ENCODE peak calls at places on chromosome 16, in ten cellular contexts. J is endothelial cell of umbilical vein; G is stimulated activated naive B cell treated with anti-CD40 and anti-IgM and Interleukin-4, amounts not matched to agents 10 μg/mL and 1 μg/mL and 100 μg/mL, for 72 hours; Y is NCI-H1436; U is C1 segment of cervical spinal cord; S is T-helper 2 cell; L is dorsolateral prefrontal cortex; H is neural progenitor cell; C is HFF-Myc; Z is left ventricle myocardium inferior. O is an unnamed sample.

GRCh38 chr16:50498756-50499155 is 49.4 kb upstream of the NKD1 start:
- DNase-seq in J (no peak), G (no peak), Y (no peak), U (no peak), S (no peak), L (no peak), H (no peak), C (no peak), Z (no peak), O (no peak)

GRCh38 chr16:84963046-84963445 is 48.3 kb downstream of the ZDHHC7 start:
- DNase-seq in J (no peak), G (no peak), Y (no peak), U (no peak), S (no peak), L (no peak), H (no peak), C (no peak), Z (no peak), O (no peak)

GRCh38 chr16:57577691-57578224 is 35.3 kb downstream of the ADGRG5 start:
- DNase-seq in J (no peak), G (no peak), Y (no peak), U (no peak), S (no peak), L (no peak), H (peak), C (no peak), Z (no peak), O (no peak)

GRCh38 chr16:66420396-66420795 is 6.7 kb upstream of the BEAN1 start:
- DNase-seq in J (no peak), G (no peak), Y (no peak), U (no peak), S (no peak), L (no peak), H (no peak), C (no peak), Z (no peak), O (no peak)

GRCh38 chr16:79391395-79391794 is 209.1 kb downstream of the MAF start:
- DNase-seq in J (no peak), G (no peak), Y (no peak), U (no peak), S (no peak), L (no peak), H (no peak), C (no peak), Z (no peak), O (no peak)

GRCh38 chr16:8804313-8804712 is 6.7 kb downstream of the PMM2 start:
- DNase-seq in J (no peak), G (no peak), Y (no peak), U (no peak), S (no peak), L (no peak), H (no peak), C (no peak), Z (no peak), O (no peak)

GRCh38 chr16:66477028-66477515 is 50.0 kb downstream of the BEAN1 start:
- DNase-seq in J (no peak), G (no peak), Y (no peak), U (no peak), S (no peak), L (no peak), H (no peak), C (no peak), Z (no peak), O (no peak)

GRCh38 chr16:2785101-2785991 is 2.0 kb downstream of the PRSS33 start:
- DNase-seq in J (no peak), G (no peak), Y (no peak), U (no peak), S (no peak), L (peak), H (no peak), C (no peak), Z (no peak), O (no peak)

GRCh38 chr16:69724981-69725479 is 1.3 kb downstream of the NQO1 start:
- DNase-seq in J (peak), G (no peak), Y (no peak), U (no peak), S (no peak), L (no peak), H (no peak), C (no peak), Z (no peak), O (no peak)

GRCh38 chr16:16881771-16882170 is 502.8 kb downstream of the NPIPA7 start:
- DNase-seq in J (no peak), G (no peak), Y (no peak), U (no peak), S (no peak), L (no peak), H (peak), C (no peak), Z (no peak), O (no peak)

GRCh38 chr16:76052725-76053124 is 224.5 kb upstream of the CNTNAP4 start:
- DNase-seq in J (no peak), G (no peak), Y (no peak), U (no peak), S (no peak), L (no peak), H (no peak), C (no peak), Z (no peak), O (no peak)

GRCh38 chr16:15573274-15573895 is 69.6 kb downstream of the MARF1 start:
- DNase-seq in J (no peak), G (no peak), Y (no peak), U (no peak), S (no peak), L (no peak), H (no peak), C (no peak), Z (no peak), O (no peak)

GRCh38 chr16:12311309-12311708 is 334.8 kb downstream of the SNX29 start:
- DNase-seq in J (peak), G (no peak), Y (no peak), U (no peak), S (no peak), L (no peak), H (peak), C (no peak), Z (no peak), O (no peak)

GRCh38 chr16:84484579-84485254 is 19.7 kb downstream of the MEAK7 start:
- DNase-seq in J (peak), G (no peak), Y (peak), U (peak), S (no peak), L (peak), H (peak), C (no peak), Z (peak), O (peak)

GRCh38 chr16:54985668-54986067 is 55.0 kb downstream of the IRX5 start:
- DNase-seq in J (no peak), G (no peak), Y (no peak), U (no peak), S (no peak), L (no peak), H (no peak), C (no peak), Z (no peak), O (no peak)

GRCh38 chr16:88378836-88379693 is 3.7 kb upstream of the ZNF469 start:
- DNase-seq in J (no peak), G (no peak), Y (no peak), U (no peak), S (no peak), L (peak), H (no peak), C (no peak), Z (peak), O (no peak)

GRCh38 chr16:30482366-30482765 is 9.8 kb downstream of the ITGAL start:
- DNase-seq in J (no peak), G (no peak), Y (no peak), U (no peak), S (no peak), L (no peak), H (no peak), C (no peak), Z (no peak), O (no peak)

GRCh38 chr16:495127-495748 is 32.3 kb upstream of the CAPN15 start:
- DNase-seq in J (peak), G (no peak), Y (peak), U (no peak), S (no peak), L (no peak), H (peak), C (no peak), Z (no peak), O (no peak)

GRCh38 chr16:77960771-77961170 is 61.6 kb upstream of the CLEC3A start:
- DNase-seq in J (no peak), G (no peak), Y (no peak), U (no peak), S (no peak), L (no peak), H (no peak), C (no peak), Z (no peak), O (no peak)

GRCh38 chr16:54620197-54620596 is 310.5 kb upstream of the IRX5 start:
- DNase-seq in J (no peak), G (no peak), Y (no peak), U (no peak), S (no peak), L (no peak), H (no peak), C (no peak), Z (no peak), O (no peak)

GRCh38 chr16:31141489-31142108 is 6.1 kb upstream of the PRSS8 start:
- DNase-seq in J (no peak), G (no peak), Y (no peak), U (no peak), S (no peak), L (peak), H (no peak), C (no peak), Z (no peak), O (no peak)

GRCh38 chr16:83272201-83272600 is 535.6 kb upstream of the HSBP1 start:
- DNase-seq in J (no peak), G (no peak), Y (no peak), U (no peak), S (no peak), L (no peak), H (no peak), C (no peak), Z (no peak), O (no peak)

GRCh38 chr16:89357055-89357454 is 133.3 kb downstream of the ANKRD11 start:
- DNase-seq in J (no peak), G (no peak), Y (no peak), U (peak), S (peak), L (no peak), H (no peak), C (no peak), Z (no peak), O (no peak)

GRCh38 chr16:14356064-14356463 is 274.0 kb downstream of the PARN start:
- DNase-seq in J (no peak), G (no peak), Y (no peak), U (no peak), S (no peak), L (no peak), H (no peak), C (no peak), Z (no peak), O (no peak)

GRCh38 chr16:67399218-67399733 is 6.0 kb upstream of the TPPP3 start:
- DNase-seq in J (peak), G (peak), Y (no peak), U (no peak), S (peak), L (no peak), H (peak), C (no peak), Z (no peak), O (peak)

GRCh38 chr16:15775209-15775608 is 81.6 kb downstream of the MYH11 start:
- DNase-seq in J (peak), G (no peak), Y (no peak), U (no peak), S (no peak), L (no peak), H (no peak), C (no peak), Z (no peak), O (no peak)

GRCh38 chr16:67678354-67679023 is 11.9 kb downstream of the C16orf86 start:
- DNase-seq in J (no peak), G (no peak), Y (no peak), U (no peak), S (no peak), L (no peak), H (no peak), C (no peak), Z (no peak), O (no peak)

GRCh38 chr16:30527635-30528178 is 1.3 kb upstream of the ZNF768 start:
- DNase-seq in J (no peak), G (peak), Y (no peak), U (no peak), S (no peak), L (no peak), H (no peak), C (no peak), Z (no peak), O (no peak)

GRCh38 chr16:66472961-66473610 is 46.0 kb downstream of the BEAN1 start:
- DNase-seq in J (no peak), G (no peak), Y (no peak), U (no peak), S (no peak), L (no peak), H (no peak), C (no peak), Z (no peak), O (no peak)

GRCh38 chr16:50099957-50100648 is 34.3 kb downstream of the HEATR3 start:
- DNase-seq in J (no peak), G (no peak), Y (no peak), U (no peak), S (no peak), L (no peak), H (no peak), C (no peak), Z (no peak), O (no peak)

GRCh38 chr16:1159973-1160772 is 7.3 kb downstream of the CACNA1H start:
- DNase-seq in J (no peak), G (no peak), Y (no peak), U (peak), S (no peak), L (peak), H (no peak), C (no peak), Z (peak), O (peak)

GRCh38 chr16:79912592-79913310 is 312.2 kb upstream of the MAF start:
- DNase-seq in J (no peak), G (no peak), Y (no peak), U (no peak), S (no peak), L (no peak), H (no peak), C (no peak), Z (no peak), O (no peak)

GRCh38 chr16:10608687-10609409 is 28.4 kb upstream of the EMP2 start:
- DNase-seq in J (no peak), G (no peak), Y (no peak), U (no peak), S (no peak), L (peak), H (no peak), C (no peak), Z (peak), O (peak)

GRCh38 chr16:89827383-89828198 is 684 bp upstream of the SPIRE2 start:
- DNase-seq in J (peak), G (no peak), Y (no peak), U (peak), S (no peak), L (no peak), H (peak), C (peak), Z (peak), O (no peak)

GRCh38 chr16:50172195-50172922 is 19.3 kb downstream of the TENT4B start:
- DNase-seq in J (no peak), G (no peak), Y (no peak), U (no peak), S (no peak), L (no peak), H (no peak), C (no peak), Z (no peak), O (no peak)

GRCh38 chr16:12661656-12662172 is 142.0 kb downstream of the CPPED1 start:
- DNase-seq in J (peak), G (no peak), Y (no peak), U (no peak), S (no peak), L (no peak), H (peak), C (peak), Z (no peak), O (no peak)

O was measured in hippocampal formation.